ENCODE peak calls at places on chromosomes 13 and 19, in eight cellular contexts. Q is NK-92 treated with Interleukin-12 subunit alpha and Interleukin-12 subunit beta, amount 100 ng/mL, for 24 hours; K is T-helper 2 cell; X is stimulated activated CD4-positive, alpha-beta T cell treated with anti-CD3 and anti-CD28 coated beads, TNF-alpha, amount 100 ng/mL, for 1 hour; O is lower leg skin; S is activated naive CD4-positive, alpha-beta T cell treated with Interleukin-2 at 50 U/mL for 16 hours; A is progenitor cell of endocrine pancreas; E is H54. U is an unnamed sample.

GRCh38 chr13:43374621-43375020 is 351.2 kb downstream of the DNAJC15 start:
- DNase-seq in E (no peak), S (no peak), K (no peak), A (no peak), X (no peak), O (no peak), Q (no peak), U (no peak)

GRCh38 chr19:5342573-5343201 is 2.1 kb upstream of the PTPRS start:
- DNase-seq in E (no peak), Q (no peak), K (no peak), S (no peak), A (no peak), O (no peak), X (no peak), U (no peak)

GRCh38 chr13:31056650-31057275 is 104.9 kb downstream of the HSPH1 start:
- DNase-seq in A (no peak), E (no peak), O (no peak), K (no peak), X (no peak), Q (no peak), S (no peak), U (no peak)

GRCh38 chr13:39879286-39880035 is 224.0 kb downstream of the COG6 start:
- DNase-seq in A (no peak), E (no peak), O (no peak), K (no peak), Q (no peak), X (no peak), S (no peak), U (no peak)

GRCh38 chr19:30120860-30121484 is 178.9 kb downstream of the URI1 start:
- DNase-seq in E (no peak), O (no peak), Q (no peak), S (no peak), X (no peak), A (no peak), K (no peak), U (no peak)

GRCh38 chr13:113766035-113766800 is 7.2 kb downstream of the TMEM255B start:
- DNase-seq in X (no peak), S (no peak), K (no peak), O (peak), Q (no peak), E (no peak), A (no peak), U (no peak)

GRCh38 chr13:33402975-33403374 is 117.4 kb upstream of the STARD13 start:
- DNase-seq in E (no peak), K (no peak), O (no peak), X (no peak), S (no peak), A (no peak), Q (no peak), U (no peak)

GRCh38 chr13:106998664-106999063 is 430.7 kb upstream of the ARGLU1 start:
- DNase-seq in A (no peak), Q (no peak), E (no peak), S (no peak), O (no peak), X (no peak), K (no peak), U (no peak)

GRCh38 chr13:30676672-30677071 is 58.7 kb upstream of the ALOX5AP start:
- DNase-seq in Q (no peak), A (no peak), O (no peak), K (no peak), E (peak), X (no peak), S (no peak), U (no peak)

U was measured in HAP-1.